ENCODE peak calls at places on chromosomes 6 and 20, in nine cellular contexts. One of them, this sample, is unnamed.

GRCh38 chr6:86581833-86582232 is 355.5 kb upstream of the HTR1E start:
- DNase-seq in non-pigmented ciliary epithelial cell: no peak
- DNase-seq in activated T-helper 1 cell treated with anti-CD3 and anti-CD28 coated beads, Interleukin-2, amount 50 U/mL, for 16 hours: no peak
- DNase-seq in psoas muscle: no peak
- DNase-seq in GM12891: no peak
- DNase-seq in fibroblast of the conjunctiva: no peak
- DNase-seq in endothelial cell: no peak
- DNase-seq in right cardiac atrium: no peak
- DNase-seq in NCI-H524: no peak
- DNase-seq in this sample: no peak

GRCh38 chr6:37155394-37156312 is 14.3 kb upstream of the PIM1 start:
- DNase-seq in endothelial cell: no peak
- DNase-seq in non-pigmented ciliary epithelial cell: no peak
- DNase-seq in fibroblast of the conjunctiva: no peak
- DNase-seq in right cardiac atrium: no peak
- DNase-seq in activated T-helper 1 cell treated with anti-CD3 and anti-CD28 coated beads, Interleukin-2, amount 50 U/mL, for 16 hours: no peak
- DNase-seq in NCI-H524: no peak
- DNase-seq in psoas muscle: no peak
- DNase-seq in GM12891: no peak
- DNase-seq in this sample: no peak

GRCh38 chr6:5333653-5334052 is 72.3 kb downstream of the FARS2 start:
- DNase-seq in GM12891: no peak
- DNase-seq in activated T-helper 1 cell treated with anti-CD3 and anti-CD28 coated beads, Interleukin-2, amount 50 U/mL, for 16 hours: no peak
- DNase-seq in psoas muscle: no peak
- DNase-seq in endothelial cell: no peak
- DNase-seq in non-pigmented ciliary epithelial cell: no peak
- DNase-seq in right cardiac atrium: no peak
- DNase-seq in NCI-H524: no peak
- DNase-seq in fibroblast of the conjunctiva: peak; percentile 27
- DNase-seq in this sample: no peak

GRCh38 chr6:150535151-150535816 is 64.4 kb upstream of the PLEKHG1 start:
- DNase-seq in psoas muscle: no peak
- DNase-seq in activated T-helper 1 cell treated with anti-CD3 and anti-CD28 coated beads, Interleukin-2, amount 50 U/mL, for 16 hours: no peak
- DNase-seq in fibroblast of the conjunctiva: no peak
- DNase-seq in NCI-H524: peak; percentile 85
- DNase-seq in endothelial cell: no peak
- DNase-seq in right cardiac atrium: no peak
- DNase-seq in GM12891: no peak
- DNase-seq in non-pigmented ciliary epithelial cell: no peak
- DNase-seq in this sample: no peak

GRCh38 chr6:149847943-149848267 is 16.3 kb downstream of the LRP11 start:
- DNase-seq in non-pigmented ciliary epithelial cell: no peak
- DNase-seq in GM12891: no peak
- DNase-seq in fibroblast of the conjunctiva: no peak
- DNase-seq in psoas muscle: no peak
- DNase-seq in endothelial cell: no peak
- DNase-seq in right cardiac atrium: no peak
- DNase-seq in NCI-H524: no peak
- DNase-seq in activated T-helper 1 cell treated with anti-CD3 and anti-CD28 coated beads, Interleukin-2, amount 50 U/mL, for 16 hours: no peak
- DNase-seq in this sample: no peak

GRCh38 chr6:81752084-81752968 is at the start of gene TENT5A:
- DNase-seq in right cardiac atrium: peak; percentile 98
- DNase-seq in psoas muscle: peak; percentile 93
- DNase-seq in NCI-H524: peak; percentile 72
- DNase-seq in non-pigmented ciliary epithelial cell: peak; percentile 73
- DNase-seq in GM12891: peak; percentile 60
- DNase-seq in fibroblast of the conjunctiva: peak; percentile 90
- DNase-seq in endothelial cell: peak; percentile 81
- DNase-seq in activated T-helper 1 cell treated with anti-CD3 and anti-CD28 coated beads, Interleukin-2, amount 50 U/mL, for 16 hours: peak; percentile 62
- DNase-seq in this sample: peak; percentile 95

GRCh38 chr20:53748821-53749402 is 155.3 kb upstream of the ZNF217 start:
- DNase-seq in right cardiac atrium: no peak
- DNase-seq in endothelial cell: no peak
- DNase-seq in non-pigmented ciliary epithelial cell: no peak
- DNase-seq in fibroblast of the conjunctiva: peak; percentile 50
- DNase-seq in NCI-H524: no peak
- DNase-seq in psoas muscle: no peak
- DNase-seq in GM12891: no peak
- DNase-seq in activated T-helper 1 cell treated with anti-CD3 and anti-CD28 coated beads, Interleukin-2, amount 50 U/mL, for 16 hours: no peak
- DNase-seq in this sample: no peak

GRCh38 chr20:57660510-57661199 is 40.4 kb upstream of the ZBP1 start:
- DNase-seq in psoas muscle: no peak
- DNase-seq in activated T-helper 1 cell treated with anti-CD3 and anti-CD28 coated beads, Interleukin-2, amount 50 U/mL, for 16 hours: no peak
- DNase-seq in fibroblast of the conjunctiva: no peak
- DNase-seq in endothelial cell: no peak
- DNase-seq in NCI-H524: no peak
- DNase-seq in right cardiac atrium: no peak
- DNase-seq in non-pigmented ciliary epithelial cell: no peak
- DNase-seq in GM12891: no peak
- DNase-seq in this sample: no peak

GRCh38 chr6:43076093-43076927 is at the start of gene PTK7:
- DNase-seq in right cardiac atrium: peak; percentile 79
- DNase-seq in non-pigmented ciliary epithelial cell: no peak
- DNase-seq in GM12891: no peak
- DNase-seq in activated T-helper 1 cell treated with anti-CD3 and anti-CD28 coated beads, Interleukin-2, amount 50 U/mL, for 16 hours: no peak
- DNase-seq in psoas muscle: peak; percentile 18
- DNase-seq in endothelial cell: peak; percentile 87
- DNase-seq in NCI-H524: peak; percentile 71
- DNase-seq in fibroblast of the conjunctiva: no peak
- DNase-seq in this sample: peak; percentile 22

GRCh38 chr20:44646641-44647274 is 4.7 kb downstream of the ADA start:
- DNase-seq in activated T-helper 1 cell treated with anti-CD3 and anti-CD28 coated beads, Interleukin-2, amount 50 U/mL, for 16 hours: no peak
- DNase-seq in NCI-H524: no peak
- DNase-seq in psoas muscle: no peak
- DNase-seq in GM12891: no peak
- DNase-seq in endothelial cell: no peak
- DNase-seq in fibroblast of the conjunctiva: no peak
- DNase-seq in right cardiac atrium: no peak
- DNase-seq in non-pigmented ciliary epithelial cell: no peak
- DNase-seq in this sample: no peak

GRCh38 chr6:28758046-28758817 is 165.6 kb downstream of the TRIM27 start:
- DNase-seq in non-pigmented ciliary epithelial cell: no peak
- DNase-seq in endothelial cell: no peak
- DNase-seq in psoas muscle: no peak
- DNase-seq in NCI-H524: peak; percentile 56
- DNase-seq in activated T-helper 1 cell treated with anti-CD3 and anti-CD28 coated beads, Interleukin-2, amount 50 U/mL, for 16 hours: no peak
- DNase-seq in fibroblast of the conjunctiva: peak; percentile 73
- DNase-seq in GM12891: no peak
- DNase-seq in right cardiac atrium: no peak
- DNase-seq in this sample: no peak

GRCh38 chr6:57248311-57248895 is 26.3 kb upstream of the RAB23 start:
- DNase-seq in non-pigmented ciliary epithelial cell: no peak
- DNase-seq in activated T-helper 1 cell treated with anti-CD3 and anti-CD28 coated beads, Interleukin-2, amount 50 U/mL, for 16 hours: no peak
- DNase-seq in right cardiac atrium: no peak
- DNase-seq in fibroblast of the conjunctiva: no peak
- DNase-seq in GM12891: no peak
- DNase-seq in NCI-H524: no peak
- DNase-seq in psoas muscle: no peak
- DNase-seq in endothelial cell: no peak
- DNase-seq in this sample: no peak

GRCh38 chr6:137094411-137095008 is 49.7 kb upstream of the IL20RA start:
- DNase-seq in NCI-H524: peak; percentile 53
- DNase-seq in GM12891: no peak
- DNase-seq in endothelial cell: peak; percentile 55
- DNase-seq in non-pigmented ciliary epithelial cell: peak; percentile 28
- DNase-seq in activated T-helper 1 cell treated with anti-CD3 and anti-CD28 coated beads, Interleukin-2, amount 50 U/mL, for 16 hours: peak; percentile 10
- DNase-seq in fibroblast of the conjunctiva: peak; percentile 79
- DNase-seq in right cardiac atrium: peak; percentile 61
- DNase-seq in psoas muscle: peak; percentile 39
- DNase-seq in this sample: peak; percentile 22

GRCh38 chr6:29142349-29142748 is 28.4 kb upstream of the OR2J2 start:
- DNase-seq in non-pigmented ciliary epithelial cell: no peak
- DNase-seq in fibroblast of the conjunctiva: no peak
- DNase-seq in activated T-helper 1 cell treated with anti-CD3 and anti-CD28 coated beads, Interleukin-2, amount 50 U/mL, for 16 hours: no peak
- DNase-seq in endothelial cell: no peak
- DNase-seq in right cardiac atrium: no peak
- DNase-seq in GM12891: no peak
- DNase-seq in NCI-H524: no peak
- DNase-seq in psoas muscle: no peak
- DNase-seq in this sample: no peak

GRCh38 chr20:59561614-59562277 is 42.6 kb upstream of the PHACTR3 start:
- DNase-seq in activated T-helper 1 cell treated with anti-CD3 and anti-CD28 coated beads, Interleukin-2, amount 50 U/mL, for 16 hours: no peak
- DNase-seq in GM12891: no peak
- DNase-seq in fibroblast of the conjunctiva: no peak
- DNase-seq in non-pigmented ciliary epithelial cell: no peak
- DNase-seq in right cardiac atrium: no peak
- DNase-seq in endothelial cell: no peak
- DNase-seq in psoas muscle: no peak
- DNase-seq in NCI-H524: no peak
- DNase-seq in this sample: no peak

GRCh38 chr6:279630-280029 is 12.7 kb upstream of the DUSP22 start:
- DNase-seq in activated T-helper 1 cell treated with anti-CD3 and anti-CD28 coated beads, Interleukin-2, amount 50 U/mL, for 16 hours: no peak
- DNase-seq in non-pigmented ciliary epithelial cell: no peak
- DNase-seq in psoas muscle: no peak
- DNase-seq in fibroblast of the conjunctiva: no peak
- DNase-seq in GM12891: no peak
- DNase-seq in right cardiac atrium: no peak
- DNase-seq in NCI-H524: no peak
- DNase-seq in endothelial cell: no peak
- DNase-seq in this sample: no peak

GRCh38 chr20:44720617-44720993 is 5.4 kb downstream of the CCN5 start:
- DNase-seq in non-pigmented ciliary epithelial cell: no peak
- DNase-seq in activated T-helper 1 cell treated with anti-CD3 and anti-CD28 coated beads, Interleukin-2, amount 50 U/mL, for 16 hours: no peak
- DNase-seq in NCI-H524: peak; percentile 21
- DNase-seq in fibroblast of the conjunctiva: peak; percentile 76
- DNase-seq in GM12891: no peak
- DNase-seq in endothelial cell: no peak
- DNase-seq in psoas muscle: no peak
- DNase-seq in right cardiac atrium: peak; percentile 76
- DNase-seq in this sample: no peak

This sample was measured in left ventricle myocardium inferior.